ENCODE peak calls at places on chromosomes 1 and 21, in ten cellular contexts. One of them, this sample, is unnamed. For H3K9me3, the result is how much of the 10 kb centered on the place peaks cover.

GRCh38 chr1:32724678-32725594 is 22.4 kb upstream of the SYNC start:
- DNase-seq in stomach: peak
- DNase-seq in IMR-90: peak
- DNase-seq in MM.1S: peak
- DNase-seq in naive thymus-derived CD4-positive, alpha-beta T cell: no peak
- DNase-seq in Peyer's patch: peak
- DNase-seq in transverse colon: peak
- DNase-seq in psoas muscle: peak
- DNase-seq in PC-9: peak
- DNase-seq in tibial artery: peak
- DNase-seq in this sample: no peak

GRCh38 chr1:3607703-3608065 is 3.6 kb downstream of the MEGF6 start:
- DNase-seq in naive thymus-derived CD4-positive, alpha-beta T cell: no peak
- DNase-seq in psoas muscle: no peak
- DNase-seq in PC-9: no peak
- DNase-seq in tibial artery: no peak
- DNase-seq in MM.1S: no peak
- DNase-seq in stomach: no peak
- DNase-seq in Peyer's patch: no peak
- DNase-seq in IMR-90: no peak
- DNase-seq in transverse colon: no peak
- DNase-seq in this sample: no peak

GRCh38 chr1:43491056-43491455 is 37.3 kb upstream of the HYI start:
- DNase-seq in stomach: no peak
- DNase-seq in naive thymus-derived CD4-positive, alpha-beta T cell: no peak
- DNase-seq in IMR-90: no peak
- DNase-seq in transverse colon: no peak
- DNase-seq in Peyer's patch: no peak
- DNase-seq in PC-9: no peak
- DNase-seq in tibial artery: no peak
- DNase-seq in MM.1S: no peak
- DNase-seq in psoas muscle: no peak
- DNase-seq in this sample: no peak

GRCh38 chr1:37865348-37866119 is 6.1 kb upstream of the MTF1 start:
- DNase-seq in IMR-90: peak
- DNase-seq in psoas muscle: no peak
- DNase-seq in stomach: no peak
- DNase-seq in Peyer's patch: no peak
- DNase-seq in naive thymus-derived CD4-positive, alpha-beta T cell: no peak
- DNase-seq in PC-9: peak
- DNase-seq in transverse colon: no peak
- DNase-seq in MM.1S: no peak
- DNase-seq in tibial artery: no peak
- DNase-seq in this sample: no peak

GRCh38 chr1:69221492-69221990 is 346.2 kb upstream of the LRRC7 start:
- DNase-seq in psoas muscle: no peak
- DNase-seq in tibial artery: no peak
- DNase-seq in transverse colon: no peak
- DNase-seq in IMR-90: no peak
- DNase-seq in stomach: no peak
- DNase-seq in PC-9: no peak
- DNase-seq in MM.1S: no peak
- DNase-seq in naive thymus-derived CD4-positive, alpha-beta T cell: no peak
- DNase-seq in Peyer's patch: no peak
- DNase-seq in this sample: no peak

GRCh38 chr1:43936470-43937151 is 3.0 kb downstream of the ARTN start:
- DNase-seq in MM.1S: no peak
- DNase-seq in transverse colon: peak
- DNase-seq in PC-9: no peak
- DNase-seq in naive thymus-derived CD4-positive, alpha-beta T cell: no peak
- DNase-seq in stomach: peak
- DNase-seq in tibial artery: no peak
- DNase-seq in Peyer's patch: no peak
- DNase-seq in IMR-90: peak
- DNase-seq in psoas muscle: peak
- DNase-seq in this sample: no peak

GRCh38 chr1:225653463-225654276 is 747 bp upstream of the ENAH start:
- DNase-seq in transverse colon: peak
- DNase-seq in MM.1S: no peak
- DNase-seq in tibial artery: peak
- DNase-seq in naive thymus-derived CD4-positive, alpha-beta T cell: no peak
- DNase-seq in psoas muscle: peak
- DNase-seq in Peyer's patch: peak
- DNase-seq in IMR-90: peak
- DNase-seq in stomach: peak
- DNase-seq in PC-9: peak
- DNase-seq in this sample: no peak

GRCh38 chr1:190250368-190250767 is 227.3 kb downstream of the BRINP3 start:
- DNase-seq in stomach: no peak
- DNase-seq in psoas muscle: no peak
- DNase-seq in naive thymus-derived CD4-positive, alpha-beta T cell: no peak
- DNase-seq in MM.1S: no peak
- DNase-seq in transverse colon: no peak
- DNase-seq in IMR-90: no peak
- DNase-seq in PC-9: no peak
- DNase-seq in tibial artery: no peak
- DNase-seq in Peyer's patch: no peak
- DNase-seq in this sample: no peak

GRCh38 chr1:47232187-47232874 is at the start of gene TAL1:
- DNase-seq in PC-9: no peak
- DNase-seq in stomach: no peak
- DNase-seq in transverse colon: no peak
- DNase-seq in Peyer's patch: no peak
- DNase-seq in tibial artery: no peak
- DNase-seq in MM.1S: no peak
- DNase-seq in psoas muscle: no peak
- DNase-seq in IMR-90: no peak
- DNase-seq in naive thymus-derived CD4-positive, alpha-beta T cell: no peak
- DNase-seq in this sample: no peak

GRCh38 chr1:238895911-238896310 is 490.5 kb upstream of the CHRM3 start:
- DNase-seq in psoas muscle: no peak
- DNase-seq in Peyer's patch: no peak
- DNase-seq in IMR-90: no peak
- DNase-seq in MM.1S: peak
- DNase-seq in PC-9: no peak
- DNase-seq in naive thymus-derived CD4-positive, alpha-beta T cell: no peak
- DNase-seq in transverse colon: no peak
- DNase-seq in stomach: no peak
- DNase-seq in tibial artery: no peak
- DNase-seq in this sample: no peak

GRCh38 chr21:42093991-42094417 is 22.9 kb downstream of the UMODL1 start:
- DNase-seq in MM.1S: no peak
- DNase-seq in PC-9: peak
- DNase-seq in stomach: no peak
- DNase-seq in psoas muscle: peak
- DNase-seq in IMR-90: peak
- DNase-seq in naive thymus-derived CD4-positive, alpha-beta T cell: no peak
- DNase-seq in tibial artery: peak
- DNase-seq in transverse colon: no peak
- DNase-seq in Peyer's patch: no peak
- DNase-seq in this sample: no peak

GRCh38 chr1:119367332-119368124 is 1.1 kb upstream of the HAO2 start:
- DNase-seq in transverse colon: no peak
- DNase-seq in MM.1S: peak
- DNase-seq in tibial artery: no peak
- DNase-seq in psoas muscle: no peak
- DNase-seq in PC-9: no peak
- DNase-seq in stomach: no peak
- DNase-seq in naive thymus-derived CD4-positive, alpha-beta T cell: no peak
- DNase-seq in Peyer's patch: no peak
- DNase-seq in IMR-90: peak
- DNase-seq in this sample: no peak

GRCh38 chr1:85048296-85049064 is at the start of gene MCOLN3:
- DNase-seq in psoas muscle: peak
- DNase-seq in transverse colon: peak
- DNase-seq in naive thymus-derived CD4-positive, alpha-beta T cell: no peak
- DNase-seq in PC-9: peak
- DNase-seq in MM.1S: peak
- DNase-seq in tibial artery: no peak
- DNase-seq in IMR-90: no peak
- DNase-seq in Peyer's patch: peak
- DNase-seq in stomach: peak
- DNase-seq in this sample: peak

GRCh38 chr1:63920154-63921117 is 146.6 kb downstream of the ROR1 start:
- DNase-seq in stomach: no peak
- DNase-seq in naive thymus-derived CD4-positive, alpha-beta T cell: no peak
- DNase-seq in PC-9: peak
- DNase-seq in transverse colon: no peak
- DNase-seq in psoas muscle: no peak
- DNase-seq in MM.1S: peak
- DNase-seq in Peyer's patch: no peak
- DNase-seq in IMR-90: peak
- DNase-seq in tibial artery: no peak
- DNase-seq in this sample: no peak

GRCh38 chr1:53683986-53684740 is 54.8 kb downstream of the GLIS1 start:
- DNase-seq in transverse colon: no peak
- DNase-seq in IMR-90: no peak
- DNase-seq in psoas muscle: no peak
- DNase-seq in tibial artery: no peak
- DNase-seq in Peyer's patch: no peak
- DNase-seq in naive thymus-derived CD4-positive, alpha-beta T cell: no peak
- DNase-seq in PC-9: no peak
- DNase-seq in MM.1S: no peak
- DNase-seq in stomach: no peak
- DNase-seq in this sample: no peak

GRCh38 chr1:111725192-111725591 is 14.0 kb downstream of the INKA2 start:
- DNase-seq in transverse colon: no peak
- DNase-seq in IMR-90: no peak
- DNase-seq in naive thymus-derived CD4-positive, alpha-beta T cell: no peak
- DNase-seq in PC-9: no peak
- DNase-seq in stomach: no peak
- DNase-seq in tibial artery: no peak
- DNase-seq in Peyer's patch: no peak
- DNase-seq in psoas muscle: peak
- DNase-seq in MM.1S: no peak
- DNase-seq in this sample: no peak

GRCh38 chr1:100606438-100606837 is 68.5 kb downstream of the GPR88 start:
- DNase-seq in naive thymus-derived CD4-positive, alpha-beta T cell: no peak
- DNase-seq in tibial artery: no peak
- DNase-seq in IMR-90: peak
- DNase-seq in PC-9: peak
- DNase-seq in stomach: peak
- DNase-seq in Peyer's patch: peak
- DNase-seq in psoas muscle: peak
- DNase-seq in MM.1S: no peak
- DNase-seq in transverse colon: peak
- DNase-seq in this sample: no peak

GRCh38 chr1:26853156-26853555 is 9.8 kb upstream of the SFN start:
- DNase-seq in PC-9: peak
- DNase-seq in Peyer's patch: peak
- DNase-seq in stomach: peak
- DNase-seq in tibial artery: peak
- DNase-seq in psoas muscle: peak
- DNase-seq in IMR-90: peak
- DNase-seq in transverse colon: peak
- DNase-seq in MM.1S: peak
- DNase-seq in naive thymus-derived CD4-positive, alpha-beta T cell: peak
- DNase-seq in this sample: peak

GRCh38 chr1:230870916-230871315 is 2.6 kb upstream of the C1orf198 start:
- DNase-seq in psoas muscle: no peak
- DNase-seq in tibial artery: no peak
- DNase-seq in naive thymus-derived CD4-positive, alpha-beta T cell: no peak
- DNase-seq in IMR-90: no peak
- DNase-seq in Peyer's patch: no peak
- DNase-seq in transverse colon: no peak
- DNase-seq in stomach: no peak
- DNase-seq in PC-9: no peak
- DNase-seq in MM.1S: no peak
- DNase-seq in this sample: no peak
- H3K9me3 ChIP-seq in psoas muscle: under half
- H3K9me3 ChIP-seq in tibial artery: under half
- H3K9me3 ChIP-seq in naive thymus-derived CD4-positive, alpha-beta T cell: under half
- H3K9me3 ChIP-seq in IMR-90: under half
- H3K9me3 ChIP-seq in Peyer's patch: under half
- H3K9me3 ChIP-seq in transverse colon: under half
- H3K9me3 ChIP-seq in stomach: under half
- H3K9me3 ChIP-seq in PC-9: under half
- H3K9me3 ChIP-seq in MM.1S: under half
- H3K9me3 ChIP-seq in this sample: under half

GRCh38 chr1:73097917-73098316 is 815.6 kb upstream of the NEGR1 start:
- DNase-seq in IMR-90: no peak
- DNase-seq in tibial artery: no peak
- DNase-seq in naive thymus-derived CD4-positive, alpha-beta T cell: no peak
- DNase-seq in PC-9: no peak
- DNase-seq in transverse colon: no peak
- DNase-seq in Peyer's patch: no peak
- DNase-seq in psoas muscle: no peak
- DNase-seq in stomach: no peak
- DNase-seq in MM.1S: no peak
- DNase-seq in this sample: no peak

GRCh38 chr1:73104749-73105148 is 822.4 kb upstream of the NEGR1 start:
- DNase-seq in PC-9: no peak
- DNase-seq in psoas muscle: no peak
- DNase-seq in tibial artery: no peak
- DNase-seq in naive thymus-derived CD4-positive, alpha-beta T cell: no peak
- DNase-seq in MM.1S: no peak
- DNase-seq in IMR-90: no peak
- DNase-seq in Peyer's patch: no peak
- DNase-seq in transverse colon: no peak
- DNase-seq in stomach: no peak
- DNase-seq in this sample: no peak

GRCh38 chr1:73105755-73106154 is 823.4 kb upstream of the NEGR1 start:
- DNase-seq in Peyer's patch: no peak
- DNase-seq in PC-9: no peak
- DNase-seq in transverse colon: no peak
- DNase-seq in IMR-90: no peak
- DNase-seq in MM.1S: no peak
- DNase-seq in psoas muscle: no peak
- DNase-seq in naive thymus-derived CD4-positive, alpha-beta T cell: no peak
- DNase-seq in stomach: no peak
- DNase-seq in tibial artery: no peak
- DNase-seq in this sample: no peak

GRCh38 chr1:73100216-73100615 is 817.9 kb upstream of the NEGR1 start:
- DNase-seq in IMR-90: no peak
- DNase-seq in naive thymus-derived CD4-positive, alpha-beta T cell: no peak
- DNase-seq in stomach: no peak
- DNase-seq in psoas muscle: no peak
- DNase-seq in tibial artery: no peak
- DNase-seq in Peyer's patch: no peak
- DNase-seq in MM.1S: no peak
- DNase-seq in transverse colon: no peak
- DNase-seq in PC-9: no peak
- DNase-seq in this sample: no peak
- H3K9me3 ChIP-seq in IMR-90: under half
- H3K9me3 ChIP-seq in naive thymus-derived CD4-positive, alpha-beta T cell: under half
- H3K9me3 ChIP-seq in stomach: under half
- H3K9me3 ChIP-seq in psoas muscle: under half
- H3K9me3 ChIP-seq in tibial artery: under half
- H3K9me3 ChIP-seq in Peyer's patch: under half
- H3K9me3 ChIP-seq in MM.1S: under half
- H3K9me3 ChIP-seq in transverse colon: under half
- H3K9me3 ChIP-seq in PC-9: under half
- H3K9me3 ChIP-seq in this sample: under half

GRCh38 chr1:212482006-212482351 is 49.3 kb downstream of the NENF start:
- DNase-seq in psoas muscle: no peak
- DNase-seq in naive thymus-derived CD4-positive, alpha-beta T cell: no peak
- DNase-seq in tibial artery: no peak
- DNase-seq in PC-9: no peak
- DNase-seq in IMR-90: peak
- DNase-seq in MM.1S: no peak
- DNase-seq in stomach: no peak
- DNase-seq in Peyer's patch: no peak
- DNase-seq in transverse colon: no peak
- DNase-seq in this sample: no peak
- H3K9me3 ChIP-seq in psoas muscle: under half
- H3K9me3 ChIP-seq in naive thymus-derived CD4-positive, alpha-beta T cell: under half
- H3K9me3 ChIP-seq in tibial artery: under half
- H3K9me3 ChIP-seq in PC-9: under half
- H3K9me3 ChIP-seq in IMR-90: under half
- H3K9me3 ChIP-seq in MM.1S: under half
- H3K9me3 ChIP-seq in stomach: under half
- H3K9me3 ChIP-seq in Peyer's patch: under half
- H3K9me3 ChIP-seq in transverse colon: under half
- H3K9me3 ChIP-seq in this sample: under half

GRCh38 chr21:34017127-34017961 is 56.0 kb upstream of the MRPS6 start:
- DNase-seq in PC-9: no peak
- DNase-seq in MM.1S: no peak
- DNase-seq in Peyer's patch: no peak
- DNase-seq in transverse colon: no peak
- DNase-seq in IMR-90: no peak
- DNase-seq in psoas muscle: no peak
- DNase-seq in stomach: no peak
- DNase-seq in naive thymus-derived CD4-positive, alpha-beta T cell: no peak
- DNase-seq in tibial artery: no peak
- DNase-seq in this sample: no peak
- H3K9me3 ChIP-seq in PC-9: under half
- H3K9me3 ChIP-seq in MM.1S: under half
- H3K9me3 ChIP-seq in Peyer's patch: under half
- H3K9me3 ChIP-seq in transverse colon: under half
- H3K9me3 ChIP-seq in IMR-90: under half
- H3K9me3 ChIP-seq in psoas muscle: under half
- H3K9me3 ChIP-seq in stomach: under half
- H3K9me3 ChIP-seq in naive thymus-derived CD4-positive, alpha-beta T cell: under half
- H3K9me3 ChIP-seq in tibial artery: under half
- H3K9me3 ChIP-seq in this sample: under half

This sample was measured in T-helper 17 cell.